ENCODE peak calls at places on chromosomes 4 and X, in ten cellular contexts. C is tibial nerve, E is kidney, X is brain microvascular endothelial cell, I is fibroblast of pulmonary artery, O is tibial artery, Y is sigmoid colon, B is HepG2, H is Peyer's patch, R is upper lobe of right lung. Z is an unnamed sample.

GRCh38 chr4:139453041-139453370 is 915 bp upstream of the RAB33B start:
- DNase-seq in C (peak), E (no peak), X (peak), I (no peak), O (no peak), Y (no peak), B (peak), H (peak), R (no peak), Z (no peak)

GRCh38 chr4:39699676-39700409 is 1.9 kb downstream of the UBE2K start:
- DNase-seq in C (no peak), E (no peak), X (no peak), I (peak), O (no peak), Y (no peak), B (peak), H (no peak), R (no peak), Z (peak)

GRCh38 chrX:15274946-15275345 is 5.1 kb upstream of the ASB9 start:
- DNase-seq in C (no peak), E (no peak), X (no peak), I (no peak), O (no peak), Y (no peak), B (no peak), H (no peak), R (no peak), Z (no peak)

GRCh38 chr4:72567821-72568620 is 1.0 kb downstream of the ADAMTS3 start:
- DNase-seq in C (peak), E (peak), X (peak), I (peak), O (peak), Y (peak), B (peak), H (peak), R (peak), Z (peak)

GRCh38 chr4:13541720-13542576 is 2.4 kb downstream of the NKX3-2 start:
- DNase-seq in C (no peak), E (peak), X (no peak), I (no peak), O (no peak), Y (peak), B (no peak), H (no peak), R (no peak), Z (no peak)

GRCh38 chr4:187118166-187118565 is 394.5 kb upstream of the FAT1 start:
- DNase-seq in C (no peak), E (no peak), X (no peak), I (no peak), O (no peak), Y (no peak), B (no peak), H (no peak), R (no peak), Z (no peak)

GRCh38 chr4:173307778-173308177 is 26.4 kb downstream of the HMGB2 start:
- DNase-seq in C (no peak), E (no peak), X (no peak), I (no peak), O (no peak), Y (no peak), B (no peak), H (no peak), R (no peak), Z (no peak)

GRCh38 chr4:128234836-128235235 is 52.8 kb downstream of the PGRMC2 start:
- DNase-seq in C (no peak), E (no peak), X (no peak), I (no peak), O (no peak), Y (no peak), B (no peak), H (no peak), R (no peak), Z (no peak)

GRCh38 chr4:126603851-126604250 is 1028.9 kb upstream of the INTU start:
- DNase-seq in C (no peak), E (no peak), X (no peak), I (no peak), O (no peak), Y (no peak), B (no peak), H (no peak), R (no peak), Z (no peak)

GRCh38 chr4:184514121-184514988 is 40.0 kb upstream of the IRF2 start:
- DNase-seq in C (peak), E (peak), X (peak), I (peak), O (peak), Y (peak), B (no peak), H (peak), R (peak), Z (peak)

GRCh38 chrX:72030431-72030830 is 101.3 kb downstream of the RTL5 start:
- DNase-seq in C (no peak), E (no peak), X (no peak), I (no peak), O (no peak), Y (peak), B (peak), H (peak), R (no peak), Z (no peak)

GRCh38 chrX:10099411-10099810 is 57.4 kb upstream of the CLCN4 start:
- DNase-seq in C (no peak), E (no peak), X (no peak), I (no peak), O (no peak), Y (no peak), B (no peak), H (no peak), R (no peak), Z (no peak)

GRCh38 chrX:23792861-23793553 is 10.0 kb downstream of the SAT1 start:
- DNase-seq in C (no peak), E (no peak), X (no peak), I (no peak), O (no peak), Y (no peak), B (no peak), H (no peak), R (no peak), Z (no peak)

GRCh38 chr4:109462802-109463201 is 29.2 kb downstream of the SEC24B start:
- DNase-seq in C (no peak), E (no peak), X (no peak), I (peak), O (no peak), Y (no peak), B (no peak), H (no peak), R (no peak), Z (no peak)

GRCh38 chr4:188127157-188127874 is 11.9 kb upstream of the TRIML1 start:
- DNase-seq in C (no peak), E (no peak), X (peak), I (peak), O (no peak), Y (no peak), B (no peak), H (no peak), R (no peak), Z (peak)

GRCh38 chr4:132540268-132540667 is 608.8 kb upstream of the PCDH10 start:
- DNase-seq in C (no peak), E (no peak), X (no peak), I (no peak), O (no peak), Y (no peak), B (no peak), H (no peak), R (no peak), Z (no peak)

GRCh38 chr4:145775406-145775805 is 95.5 kb downstream of the C4orf51 start:
- DNase-seq in C (no peak), E (no peak), X (no peak), I (no peak), O (no peak), Y (no peak), B (no peak), H (no peak), R (no peak), Z (no peak)

GRCh38 chr4:2963185-2964076 is at the start of the genes GRK4 and NOP14:
- DNase-seq in C (peak), E (peak), X (peak), I (peak), O (peak), Y (peak), B (peak), H (peak), R (peak), Z (peak)
- TF ChIP-seq CTCF in C (peak), E (no peak), X (peak), I (no peak), O (peak), Y (peak), B (peak), H (peak), R (peak), Z (peak)

GRCh38 chr4:178598672-178599071 is 1156.4 kb upstream of the AGA start:
- DNase-seq in C (no peak), E (no peak), X (no peak), I (no peak), O (no peak), Y (no peak), B (no peak), H (no peak), R (no peak), Z (no peak)

GRCh38 chr4:178602833-178603232 is 1160.6 kb upstream of the AGA start:
- DNase-seq in C (no peak), E (no peak), X (no peak), I (no peak), O (no peak), Y (no peak), B (no peak), H (no peak), R (no peak), Z (no peak)

DNA sequence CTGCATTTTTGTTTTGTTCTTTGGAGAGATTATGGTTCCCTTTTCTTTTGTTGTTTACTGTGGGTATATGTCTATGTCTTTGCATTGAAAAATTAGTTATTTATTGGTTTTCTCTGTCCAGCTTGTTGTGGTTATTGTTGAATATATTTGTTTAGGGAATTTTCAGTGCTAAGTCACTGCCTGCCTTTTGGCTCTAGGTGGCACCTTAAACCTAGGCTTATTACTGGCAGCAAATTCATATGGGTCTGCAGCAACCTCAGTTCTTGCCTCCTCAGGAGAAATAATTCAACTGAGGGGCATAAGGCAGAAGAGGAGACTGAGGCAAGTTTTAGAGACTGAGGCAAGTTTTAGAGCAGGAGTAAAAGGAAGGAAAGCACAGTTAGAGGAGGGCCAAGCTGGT is 1157.3 kb upstream of the AGA start:
- DNase-seq in C (no peak), E (no peak), X (no peak), I (no peak), O (no peak), Y (no peak), B (no peak), H (no peak), R (no peak), Z (no peak)
- TF ChIP-seq CTCF in C (no peak), E (no peak), X (peak), I (no peak), O (no peak), Y (no peak), B (no peak), H (no peak), R (no peak), Z (no peak)

DNA sequence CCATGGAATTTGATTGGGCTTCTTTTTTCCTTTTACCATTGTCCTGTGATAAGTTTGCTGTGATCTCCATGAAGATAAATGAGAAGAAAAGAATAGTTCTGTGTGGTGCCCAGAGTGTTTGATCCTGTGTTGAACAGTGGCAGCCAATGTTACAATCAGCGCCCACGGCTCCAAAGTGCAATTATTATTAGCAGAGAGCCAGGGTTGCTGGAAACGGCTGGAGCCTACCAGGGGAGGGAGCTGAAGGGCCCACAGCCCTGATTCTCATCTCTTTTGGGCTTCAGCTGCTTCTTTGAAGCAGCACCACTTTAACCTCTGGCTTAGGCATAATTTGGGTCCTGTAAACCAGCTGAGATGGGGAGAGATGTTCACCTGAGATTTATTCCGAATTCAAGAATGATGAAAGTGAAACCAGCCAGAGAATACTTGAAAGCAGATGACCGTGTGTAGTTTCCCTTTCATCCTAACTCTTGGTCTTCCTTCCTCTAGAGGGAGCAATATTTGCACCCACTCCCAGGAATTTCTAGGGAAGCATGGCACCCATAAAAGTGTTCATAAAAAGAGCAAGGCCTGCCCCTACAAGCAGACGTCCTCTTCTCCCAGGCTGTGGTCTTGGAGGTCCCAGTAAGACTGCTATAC is 298.3 kb downstream of the EVC2 start:
- DNase-seq in C (no peak), E (no peak), X (no peak), I (no peak), O (no peak), Y (no peak), B (peak), H (no peak), R (no peak), Z (no peak)
- TF ChIP-seq CTCF in C (no peak), E (no peak), X (peak), I (no peak), O (no peak), Y (no peak), B (no peak), H (no peak), R (no peak), Z (no peak)

GRCh38 chrX:8782595-8782994 is 18.6 kb downstream of the FAM9A start:
- DNase-seq in C (no peak), E (peak), X (no peak), I (no peak), O (no peak), Y (no peak), B (no peak), H (no peak), R (no peak), Z (no peak)

GRCh38 chrX:8784162-8784561 is 17.0 kb downstream of the FAM9A start:
- DNase-seq in C (no peak), E (peak), X (no peak), I (no peak), O (no peak), Y (no peak), B (no peak), H (no peak), R (no peak), Z (no peak)

DNA sequence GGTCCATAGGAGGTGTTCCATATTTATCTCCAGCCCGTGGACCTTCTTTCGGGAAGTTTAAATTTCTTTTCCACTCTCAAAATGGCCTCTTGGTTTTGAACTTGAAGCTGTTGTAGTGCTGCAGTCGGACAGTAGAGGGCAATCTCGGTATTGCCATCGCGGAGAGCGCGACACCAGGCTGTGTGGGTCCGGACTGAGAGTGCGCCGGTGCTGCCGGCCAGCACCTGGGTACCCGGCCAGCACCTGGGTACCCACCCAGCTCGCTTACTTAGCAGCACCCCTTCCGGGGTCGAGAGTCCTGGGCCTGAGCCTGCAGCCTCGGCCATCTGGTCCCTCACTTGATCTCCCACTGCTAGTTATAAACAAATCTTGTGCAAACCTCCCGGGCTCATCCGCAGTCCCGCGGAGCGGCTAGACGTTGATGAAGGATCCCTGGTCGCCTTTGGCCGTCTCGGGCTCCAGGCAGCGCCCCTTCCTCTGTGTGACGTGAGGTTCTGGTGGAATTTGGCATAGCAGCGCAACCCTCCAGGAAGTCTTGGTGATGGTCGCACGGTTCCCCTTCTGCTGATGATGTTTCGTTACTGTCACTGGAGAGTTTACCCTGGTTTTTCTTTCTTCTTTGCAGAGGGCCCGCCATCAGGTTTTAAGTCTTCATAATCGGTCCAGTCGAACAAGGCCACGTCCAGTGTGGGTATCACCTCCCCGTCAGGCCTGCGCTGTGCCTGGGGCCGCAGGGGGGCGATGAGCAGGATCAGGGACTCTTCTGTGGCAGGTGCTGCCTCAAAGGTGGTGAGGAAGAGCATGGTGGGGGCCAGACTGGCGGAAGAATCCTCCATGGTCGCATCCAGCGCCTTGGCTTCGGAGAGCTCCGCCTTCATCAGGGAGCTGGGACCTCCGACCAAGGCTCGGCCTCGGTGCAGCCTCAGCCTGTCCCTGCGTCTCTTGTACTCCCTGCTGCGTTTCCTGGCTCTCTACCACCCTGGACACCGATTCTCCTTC is 17.8 kb downstream of the FAM9A start:
- DNase-seq in C (peak), E (peak), X (no peak), I (peak), O (no peak), Y (no peak), B (peak), H (no peak), R (no peak), Z (no peak)
- TF ChIP-seq CTCF in C (no peak), E (peak), X (peak), I (peak), O (no peak), Y (no peak), B (peak), H (peak), R (peak), Z (peak)

GRCh38 chr4:37685211-37685725 is 908 bp downstream of the RELL1 start:
- DNase-seq in C (no peak), E (no peak), X (no peak), I (peak), O (no peak), Y (peak), B (no peak), H (peak), R (no peak), Z (peak)

GRCh38 chr4:37685726-37686372 is 327 bp downstream of the RELL1 start:
- DNase-seq in C (peak), E (no peak), X (peak), I (no peak), O (peak), Y (peak), B (no peak), H (peak), R (peak), Z (no peak)

GRCh38 chr4:37680089-37680488 is 6.1 kb downstream of the RELL1 start:
- DNase-seq in C (no peak), E (no peak), X (no peak), I (no peak), O (no peak), Y (no peak), B (no peak), H (no peak), R (no peak), Z (no peak)

GRCh38 chr4:37684154-37684553 is 2.0 kb downstream of the RELL1 start:
- DNase-seq in C (no peak), E (no peak), X (no peak), I (no peak), O (no peak), Y (no peak), B (no peak), H (no peak), R (no peak), Z (no peak)

GRCh38 chr4:37682701-37683401 is 3.3 kb downstream of the RELL1 start:
- DNase-seq in C (no peak), E (no peak), X (peak), I (no peak), O (no peak), Y (no peak), B (peak), H (no peak), R (no peak), Z (no peak)
- TF ChIP-seq CTCF in C (no peak), E (no peak), X (peak), I (peak), O (no peak), Y (no peak), B (peak), H (peak), R (no peak), Z (no peak)

DNA sequence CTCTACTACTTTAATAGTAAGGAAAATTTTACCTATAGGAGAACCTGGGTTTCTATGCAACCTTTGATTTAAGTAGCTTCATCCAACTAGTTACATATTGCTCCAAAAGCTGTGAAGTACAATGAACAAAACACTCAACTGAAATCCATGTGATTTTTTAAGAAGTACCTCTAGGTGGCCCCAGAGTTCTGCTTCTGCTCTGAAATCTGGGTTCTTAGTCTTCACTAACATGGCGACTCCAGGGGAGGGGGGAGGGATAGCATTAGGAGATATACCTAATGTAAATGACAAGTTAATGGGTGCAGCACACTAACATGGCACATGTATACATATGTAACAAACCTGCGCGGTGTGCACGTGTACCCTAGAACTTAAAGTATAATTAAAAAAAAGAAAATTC is 73.4 kb upstream of the MAGEB2 start:
- DNase-seq in C (no peak), E (no peak), X (peak), I (peak), O (no peak), Y (no peak), B (peak), H (no peak), R (no peak), Z (no peak)
- TF ChIP-seq CTCF in C (no peak), E (no peak), X (peak), I (peak), O (no peak), Y (no peak), B (peak), H (no peak), R (no peak), Z (peak)

GRCh38 chrX:103017542-103017941 is 46.4 kb downstream of the BEX1 start:
- DNase-seq in C (no peak), E (no peak), X (no peak), I (no peak), O (no peak), Y (no peak), B (no peak), H (no peak), R (no peak), Z (no peak)
- TF ChIP-seq CTCF in C (no peak), E (no peak), X (peak), I (no peak), O (no peak), Y (no peak), B (no peak), H (no peak), R (no peak), Z (peak)